ENCODE peak calls at places on chromosomes 1 and 21, in four cellular contexts. P is psoas muscle, X is lower lobe of right lung, Z is hepatocyte. E is an unnamed sample.

GRCh38 chr1:190754769-190755168 is 277.1 kb upstream of the BRINP3 start:
- DNase-seq in Z (peak), P (no peak), X (no peak), E (no peak)

GRCh38 chr1:47931395-47931794 is 65.8 kb downstream of the TRABD2B start:
- DNase-seq in P (no peak), Z (no peak), X (no peak), E (no peak)

GRCh38 chr1:233032916-233033315 is 82.5 kb downstream of the NTPCR start:
- DNase-seq in X (no peak), P (no peak), Z (no peak), E (no peak)

GRCh38 chr1:241706257-241706656 is 54.2 kb downstream of the WDR64 start:
- DNase-seq in X (no peak), Z (peak), P (no peak), E (no peak)

GRCh38 chr1:111976842-111977241 is 12.6 kb downstream of the KCND3 start:
- DNase-seq in X (no peak), P (no peak), Z (peak), E (no peak)

GRCh38 chr1:234597894-234598293 is 12.1 kb downstream of the IRF2BP2 start:
- DNase-seq in P (no peak), Z (peak), X (no peak), E (peak)

GRCh38 chr1:172883387-172883791 is 167.4 kb downstream of the TNFSF18 start:
- DNase-seq in P (no peak), X (no peak), Z (no peak), E (no peak)

GRCh38 chr1:159959451-159959850 is 5.4 kb upstream of the SLAMF9 start:
- DNase-seq in Z (no peak), P (no peak), X (no peak), E (no peak)

GRCh38 chr1:157626099-157626498 is 28.2 kb upstream of the FCRL4 start:
- DNase-seq in P (no peak), Z (peak), X (no peak), E (no peak)

GRCh38 chr1:202479630-202480029 is 131.1 kb downstream of the PPP1R12B start:
- DNase-seq in X (no peak), Z (no peak), P (no peak), E (no peak)

GRCh38 chr1:67532452-67533216 is 102.4 kb upstream of the SERBP1 start:
- DNase-seq in P (no peak), Z (peak), X (no peak), E (no peak)

GRCh38 chr1:85462931-85463665 is 1.9 kb downstream of the DDAH1 start:
- DNase-seq in Z (no peak), P (no peak), X (no peak), E (no peak)

GRCh38 chr1:165592945-165593823 is 37.9 kb upstream of the MGST3 start:
- DNase-seq in Z (peak), P (peak), X (no peak), E (peak)

GRCh38 chr1:65420590-65421340 is at the start of the genes LEPR and LEPROT:
- DNase-seq in X (no peak), P (no peak), Z (no peak), E (no peak)

GRCh38 chr21:29091032-29091431 is 17.6 kb upstream of the CCT8 start:
- DNase-seq in X (no peak), P (no peak), Z (no peak), E (no peak)

GRCh38 chr21:30194701-30195299 is 21.1 kb downstream of the CLDN8 start:
- DNase-seq in X (no peak), Z (peak), P (no peak), E (no peak)

GRCh38 chr1:80217377-80217986 is 1211.0 kb upstream of the ADGRL4 start:
- DNase-seq in Z (peak), X (no peak), P (no peak), E (no peak)

GRCh38 chr1:178540646-178541045 is 27.7 kb downstream of the TEX35 start:
- DNase-seq in Z (peak), X (no peak), P (no peak), E (no peak)

GRCh38 chr1:230550428-230550827 is 91.9 kb upstream of the COG2 start:
- DNase-seq in Z (no peak), X (no peak), P (no peak), E (no peak)

GRCh38 chr1:145824499-145824842 is 471 bp downstream of the POLR3C start:
- DNase-seq in Z (no peak), X (no peak), P (no peak), E (no peak)

GRCh38 chr1:98210064-98210463 is 289.2 kb upstream of the DPYD start:
- DNase-seq in X (no peak), P (no peak), Z (no peak), E (no peak)

GRCh38 chr1:89739013-89739843 is 81.6 kb upstream of the LRRC8D start:
- DNase-seq in Z (no peak), X (no peak), P (no peak), E (no peak)

GRCh38 chr1:176603696-176604095 is 140.7 kb downstream of the PAPPA2 start:
- DNase-seq in Z (no peak), P (no peak), X (no peak), E (no peak)

GRCh38 chr1:244835276-244836134 is at the start of gene COX20:
- DNase-seq in X (peak), Z (peak), P (peak), E (no peak)

GRCh38 chr1:92701147-92701546 is 83.8 kb downstream of the EVI5 start:
- DNase-seq in X (no peak), P (no peak), Z (no peak), E (no peak)

GRCh38 chr1:11364170-11364569 is 91.2 kb downstream of the UBIAD1 start:
- DNase-seq in X (no peak), Z (no peak), P (no peak), E (no peak)

GRCh38 chr1:35726814-35727433 is 8.2 kb upstream of the C1orf216 start:
- DNase-seq in Z (peak), X (peak), P (peak), E (peak)

GRCh38 chr1:167665469-167665868 is 35.4 kb downstream of the RCSD1 start:
- DNase-seq in X (no peak), P (no peak), Z (no peak), E (no peak)

GRCh38 chr1:100995196-100995983 is 30.2 kb downstream of the DPH5 start:
- DNase-seq in P (no peak), Z (no peak), X (no peak), E (no peak)

GRCh38 chr21:36487641-36488307 is 7.9 kb upstream of the CLDN14 start:
- DNase-seq in P (no peak), X (peak), Z (no peak), E (no peak)

GRCh38 chr21:34131586-34131985 is 58.2 kb downstream of the MRPS6 start:
- DNase-seq in P (no peak), X (no peak), Z (no peak), E (no peak)

GRCh38 chr21:42461881-42462877 is 33.8 kb downstream of the RSPH1 start:
- DNase-seq in X (no peak), Z (peak), P (no peak), E (no peak)

DNA sequence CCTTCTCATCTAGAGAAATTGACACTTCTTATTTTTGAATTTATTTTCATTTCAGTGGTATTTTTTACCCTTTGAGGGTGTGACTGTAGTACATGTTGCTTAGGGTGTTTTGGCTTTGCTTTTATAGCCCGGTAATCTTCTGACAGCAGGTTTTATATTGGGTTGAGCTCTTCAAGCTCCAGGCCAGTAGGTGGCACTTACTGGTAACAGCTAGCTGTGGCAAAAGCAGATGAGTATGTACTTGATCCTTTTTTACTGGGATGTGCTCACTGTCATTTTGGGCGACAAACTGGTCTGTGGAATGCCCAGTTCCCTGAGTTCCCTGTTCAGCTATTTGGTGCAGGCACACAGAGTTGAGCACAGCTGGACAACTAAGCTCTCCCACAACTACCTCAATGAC is 916.2 kb upstream of the B3GALT2 start:
- DNase-seq in P (no peak), X (no peak), Z (peak), E (no peak)
- TF ChIP-seq CTCF in P (no peak), X (no peak), Z (peak), E (no peak)

GRCh38 chr1:44596511-44596910 is 77.8 kb downstream of the TMEM53 start:
- DNase-seq in Z (no peak), X (no peak), P (no peak), E (no peak)
- TF ChIP-seq CTCF in Z (no peak), X (no peak), P (no peak), E (no peak)

GRCh38 chr1:171715813-171716251 is 26.0 kb downstream of the VAMP4 start:
- DNase-seq in P (no peak), Z (peak), X (no peak), E (no peak)
- TF ChIP-seq CTCF in P (peak), Z (peak), X (peak), E (peak)

GRCh38 chr1:27710574-27710973 is 15.2 kb upstream of the FAM76A start:
- DNase-seq in P (no peak), Z (no peak), X (no peak), E (no peak)

GRCh38 chr1:27704958-27705357 is 20.8 kb upstream of the FAM76A start:
- DNase-seq in P (no peak), X (no peak), Z (no peak), E (no peak)

DNA sequence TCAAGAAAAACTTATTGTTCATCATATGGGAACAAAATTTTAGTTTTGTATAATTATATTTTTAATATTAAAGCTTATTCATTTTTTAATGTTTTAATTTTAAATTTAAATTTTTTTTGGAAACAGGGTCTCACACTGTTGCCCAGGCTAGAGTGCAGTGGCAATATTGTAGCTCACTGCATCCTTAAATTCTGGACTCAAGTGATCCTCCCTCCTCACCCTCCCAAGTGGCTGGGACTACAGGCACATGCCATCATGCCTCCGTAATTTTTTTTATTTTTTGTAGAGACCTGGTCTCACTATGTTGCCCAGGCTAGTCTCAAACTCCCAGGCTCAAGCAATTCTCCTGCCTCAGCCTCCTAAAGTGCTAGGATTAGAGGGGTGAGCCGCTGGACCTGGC is 20.2 kb upstream of the FAM76A start:
- DNase-seq in X (no peak), Z (no peak), P (no peak), E (no peak)
- TF ChIP-seq CTCF in X (no peak), Z (no peak), P (no peak), E (no peak)

DNA sequence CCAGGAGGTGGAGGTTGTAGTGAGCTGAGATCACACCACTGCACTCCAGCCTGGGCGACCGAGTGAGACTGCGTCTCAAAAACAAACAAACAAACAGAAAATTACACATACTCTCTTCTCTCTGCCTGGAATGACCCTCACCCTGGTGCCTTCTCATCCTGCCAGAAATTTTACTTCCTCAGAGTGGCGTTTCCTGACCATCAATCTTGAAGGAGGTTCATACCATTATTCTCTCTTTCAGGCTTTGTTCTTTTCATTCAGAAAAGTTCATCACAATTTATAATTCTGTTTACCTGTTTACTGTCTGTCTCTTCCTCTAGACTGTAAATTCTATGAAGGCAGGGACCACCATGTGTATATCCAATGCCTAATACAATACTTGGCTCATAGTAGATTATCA is 79.3 kb downstream of the RPS6KA1 start:
- DNase-seq in X (no peak), Z (no peak), P (no peak), E (no peak)
- TF ChIP-seq CTCF in X (no peak), Z (no peak), P (no peak), E (no peak)

DNA sequence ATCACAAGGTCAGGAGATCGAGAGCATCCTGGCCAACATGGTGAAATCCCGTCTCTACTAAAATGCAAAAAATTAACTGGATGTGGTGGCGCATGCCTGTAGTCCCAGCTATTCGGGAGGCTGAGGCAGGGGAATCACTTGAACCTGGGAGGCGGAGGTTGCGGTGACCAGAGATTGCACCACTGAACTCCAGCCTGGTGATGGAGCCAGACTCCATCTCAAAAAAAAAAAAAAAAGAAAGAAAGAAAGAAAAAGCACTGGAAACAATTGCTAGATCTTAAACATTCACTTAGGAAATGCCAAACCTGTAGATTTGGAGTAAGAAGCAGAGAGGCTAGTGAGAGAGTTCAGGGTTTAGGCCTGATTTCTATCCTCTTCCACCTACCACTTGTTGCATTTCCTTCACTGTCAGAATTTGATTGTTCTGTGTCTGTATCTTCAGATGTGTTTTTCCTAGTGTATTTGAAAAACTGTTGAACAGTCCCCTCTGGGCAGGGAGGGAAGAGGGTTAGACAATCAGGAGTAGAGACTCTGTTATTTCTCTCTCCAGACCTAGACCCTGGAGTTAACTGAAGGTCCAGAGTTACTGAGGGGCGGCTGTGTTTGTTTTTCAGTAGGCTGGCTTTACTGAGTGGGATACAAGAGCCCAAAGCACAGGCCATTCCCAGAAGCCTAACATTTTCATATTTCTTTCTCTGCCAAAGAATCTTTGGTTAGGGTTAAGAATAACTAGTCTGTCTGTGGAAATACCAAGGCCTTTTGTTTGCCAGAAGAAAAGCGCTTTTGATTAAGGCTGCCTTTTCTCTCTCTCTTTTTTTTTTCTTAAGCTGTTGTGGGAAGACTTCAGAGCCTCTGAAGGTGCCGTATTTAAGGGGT is 31.1 kb upstream of the MACF1 start:
- DNase-seq in Z (no peak), X (no peak), P (no peak), E (no peak)
- TF ChIP-seq CTCF in Z (peak), X (no peak), P (no peak), E (no peak)

DNA sequence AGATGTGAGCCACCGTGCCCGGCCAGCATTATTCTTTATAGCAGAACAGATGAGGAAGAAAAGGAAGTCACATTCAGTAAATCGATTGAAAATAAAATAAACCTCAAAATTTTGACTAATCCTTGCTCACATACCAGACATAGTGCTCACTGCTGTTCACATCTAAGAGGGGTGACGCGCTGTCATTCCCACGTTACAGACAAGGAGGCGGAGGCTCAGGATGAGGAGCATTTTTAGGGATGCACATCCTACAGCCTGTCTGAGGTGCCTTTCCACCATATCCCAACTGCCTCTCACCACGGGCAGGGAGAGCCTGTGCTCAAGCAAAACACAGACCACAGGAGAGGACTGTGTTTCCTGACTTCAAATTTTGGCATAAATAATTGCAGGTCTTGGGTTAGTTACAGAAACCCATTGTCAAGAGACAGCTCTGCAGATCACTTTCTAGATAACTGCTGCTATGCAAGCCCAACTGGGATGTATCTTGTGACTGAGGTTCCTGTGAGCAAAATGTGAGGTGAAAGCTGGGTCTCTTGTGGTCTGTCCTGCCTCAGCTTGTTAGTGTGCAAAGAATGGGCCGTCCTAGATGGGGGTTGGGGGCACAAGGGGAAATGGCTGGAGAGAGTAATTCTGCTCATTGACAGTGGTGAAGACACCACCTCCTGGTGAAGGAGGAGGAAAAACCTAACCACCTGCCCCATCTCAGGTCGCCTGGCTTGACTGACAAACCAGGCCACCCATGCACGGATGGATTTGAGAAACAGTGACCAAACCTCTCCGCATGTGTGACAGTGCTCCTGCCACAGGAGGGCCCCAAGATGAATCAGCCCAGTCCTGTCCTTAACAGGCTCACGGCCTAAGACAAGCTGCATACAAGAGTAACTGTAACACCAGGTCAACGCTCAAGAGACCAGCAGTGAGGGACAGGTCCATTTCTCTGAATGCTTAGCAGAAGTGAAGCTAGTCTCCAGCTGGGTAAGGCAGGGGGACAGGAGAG is 8.2 kb downstream of the TNN start:
- DNase-seq in X (no peak), Z (no peak), P (no peak), E (no peak)
- TF ChIP-seq CTCF in X (no peak), Z (no peak), P (no peak), E (no peak)

DNA sequence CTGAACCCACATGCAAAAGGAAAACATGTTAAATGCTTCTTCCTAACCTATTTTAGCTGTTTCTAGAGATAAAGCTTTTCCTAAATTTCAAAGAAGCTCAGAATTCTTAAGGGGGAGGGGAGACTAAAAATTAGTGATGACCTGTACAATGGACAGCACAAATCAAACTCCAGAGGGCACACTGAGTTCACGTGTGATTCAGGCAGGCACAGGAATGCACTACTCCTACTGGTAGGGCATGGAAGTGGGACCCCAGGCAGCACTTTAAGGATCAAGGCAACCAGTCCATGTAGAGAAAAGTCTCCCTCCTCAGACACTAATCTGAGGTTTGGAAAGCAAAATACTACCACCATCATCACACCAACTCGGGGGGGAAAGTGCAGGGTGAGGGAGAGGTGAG is 31.3 kb upstream of the CLCA4 start:
- DNase-seq in P (no peak), X (no peak), Z (no peak), E (no peak)
- TF ChIP-seq CTCF in P (peak), X (peak), Z (peak), E (no peak)

GRCh38 chr1:247857069-247857985 is at the start of gene TRIM58:
- DNase-seq in P (no peak), X (peak), Z (no peak), E (peak)
- TF ChIP-seq CTCF in P (no peak), X (peak), Z (no peak), E (no peak)

GRCh38 chr1:175506081-175506480 is 237.3 kb downstream of the TNR start:
- DNase-seq in Z (no peak), X (no peak), P (no peak), E (no peak)
- TF ChIP-seq CTCF in Z (no peak), X (no peak), P (no peak), E (no peak)

E was measured in natural killer cell.